ENCODE peak calls at places on chromosomes 2 and 18, in nine cellular contexts. L is Calu3; W is germinal center; E is amniotic epithelial cell; B is IMR-90; D is lung; M is activated CD8-positive, alpha-beta memory T cell treated with anti-CD3 and anti-CD28 coated beads for 24 hours; F is naive thymus-derived CD8-positive, alpha-beta T cell; J is cardiac fibroblast. T is an unnamed sample.

GRCh38 chr2:42342061-42342794 is 18.8 kb downstream of the COX7A2L start:
- DNase-seq in L (peak), W (no peak), E (peak), B (peak), D (no peak), M (no peak), F (no peak), J (peak), T (no peak)

GRCh38 chr18:38368246-38368645 is 802.6 kb upstream of the CELF4 start:
- DNase-seq in L (no peak), W (no peak), E (no peak), B (no peak), D (no peak), M (no peak), F (no peak), J (no peak), T (no peak)

GRCh38 chr2:127526940-127527804 is 883 bp upstream of the IWS1 start:
- DNase-seq in L (peak), W (no peak), E (peak), B (no peak), D (no peak), M (no peak), F (no peak), J (no peak), T (no peak)

GRCh38 chr2:224259831-224260230 is 142.1 kb downstream of the FAM124B start:
- DNase-seq in L (no peak), W (no peak), E (peak), B (no peak), D (no peak), M (no peak), F (no peak), J (no peak), T (no peak)

GRCh38 chr2:234911271-234911670 is 40.5 kb upstream of the SH3BP4 start:
- DNase-seq in L (peak), W (no peak), E (peak), B (peak), D (no peak), M (no peak), F (no peak), J (peak), T (peak)

GRCh38 chr18:32730620-32731021 is 42.2 kb downstream of the KLHL14 start:
- DNase-seq in L (no peak), W (peak), E (no peak), B (no peak), D (no peak), M (no peak), F (no peak), J (peak), T (no peak)

GRCh38 chr18:31821452-31822171 is 60.9 kb upstream of the SLC25A52 start:
- DNase-seq in L (no peak), W (no peak), E (peak), B (no peak), D (no peak), M (no peak), F (no peak), J (no peak), T (no peak)

GRCh38 chr18:332721-333513 is 65.1 kb upstream of the THOC1 start:
- DNase-seq in L (no peak), W (no peak), E (no peak), B (no peak), D (no peak), M (no peak), F (no peak), J (no peak), T (peak)

GRCh38 chr2:237432484-237433092 is 18.6 kb upstream of the COL6A3 start:
- DNase-seq in L (peak), W (no peak), E (peak), B (peak), D (no peak), M (peak), F (peak), J (peak), T (no peak)

GRCh38 chr18:58462975-58463374 is 165.9 kb downstream of the ALPK2 start:
- DNase-seq in L (no peak), W (no peak), E (no peak), B (no peak), D (no peak), M (no peak), F (no peak), J (no peak), T (no peak)

GRCh38 chr18:40407913-40408312 is 1547.1 kb upstream of the PIK3C3 start:
- DNase-seq in L (no peak), W (no peak), E (peak), B (peak), D (no peak), M (no peak), F (no peak), J (no peak), T (no peak)

GRCh38 chr2:200453142-200453852 is 56.6 kb downstream of the KCTD18 start:
- DNase-seq in L (no peak), W (no peak), E (no peak), B (no peak), D (no peak), M (no peak), F (no peak), J (no peak), T (no peak)

GRCh38 chr18:63619661-63620060 is 24.4 kb downstream of the SERPINB4 start:
- DNase-seq in L (no peak), W (no peak), E (peak), B (no peak), D (no peak), M (no peak), F (no peak), J (no peak), T (no peak)

GRCh38 chr2:216352653-216353270 is 19.5 kb downstream of the MARCHF4 start:
- DNase-seq in L (no peak), W (no peak), E (no peak), B (no peak), D (no peak), M (peak), F (no peak), J (no peak), T (no peak)

GRCh38 chr2:27960237-27960912 is 69.8 kb downstream of the BABAM2 start:
- DNase-seq in L (no peak), W (no peak), E (peak), B (peak), D (no peak), M (no peak), F (no peak), J (peak), T (peak)

GRCh38 chr18:42706618-42707017 is 408.9 kb downstream of the RIT2 start:
- DNase-seq in L (no peak), W (no peak), E (no peak), B (no peak), D (no peak), M (no peak), F (no peak), J (no peak), T (no peak)

GRCh38 chr2:136238552-136239346 is 120.8 kb upstream of the CXCR4 start:
- DNase-seq in L (no peak), W (peak), E (peak), B (peak), D (no peak), M (peak), F (peak), J (peak), T (peak)

GRCh38 chr2:61421611-61422010 is 49.3 kb downstream of the USP34 start:
- DNase-seq in L (no peak), W (no peak), E (no peak), B (peak), D (no peak), M (no peak), F (no peak), J (no peak), T (no peak)

GRCh38 chr18:8949206-8949605 is 153.3 kb upstream of the NDUFV2 start:
- DNase-seq in L (no peak), W (no peak), E (no peak), B (peak), D (no peak), M (no peak), F (no peak), J (no peak), T (no peak)

GRCh38 chr2:217438821-217439220 is 564.0 kb downstream of the TNS1 start:
- DNase-seq in L (no peak), W (no peak), E (no peak), B (no peak), D (no peak), M (no peak), F (no peak), J (no peak), T (no peak)

GRCh38 chr2:222424729-222425671 is 657 bp downstream of the SGPP2 start:
- DNase-seq in L (peak), W (peak), E (no peak), B (no peak), D (peak), M (peak), F (no peak), J (no peak), T (no peak)

T was measured in globus pallidus.